ENCODE peak calls at places on chromosome 6, in eight cellular contexts. One of them, this sample, is unnamed.

GRCh38 chr6:134060491-134061106 is 8.2 kb upstream of the SLC2A12 start:
- DNase-seq in activated CD4-positive, alpha-beta T cell treated with anti-CD3 and anti-CD28 coated beads, Interleukin-2, amount 50 U/mL, for 24 hours: no peak
- DNase-seq in activated T-cell treated with anti-CD3 and anti-CD28 coated beads, Interleukin-2, amount 50 U/mL, for 72 hours: no peak
- DNase-seq in GM10248: no peak
- DNase-seq in stimulated activated CD8-positive, alpha-beta memory T cell treated with anti-CD3 and anti-CD28 coated beads, Interleukin-2, amount 100 ng/mL, for 48 hours: no peak
- DNase-seq in NCI-H1105: no peak
- DNase-seq in CD8-positive, alpha-beta memory T cell: no peak
- DNase-seq in aorta: no peak
- DNase-seq in this sample: no peak

GRCh38 chr6:84082693-84083265 is 49.2 kb downstream of the MRAP2 start:
- DNase-seq in activated T-cell treated with anti-CD3 and anti-CD28 coated beads, Interleukin-2, amount 50 U/mL, for 72 hours: no peak
- DNase-seq in GM10248: no peak
- DNase-seq in NCI-H1105: no peak
- DNase-seq in stimulated activated CD8-positive, alpha-beta memory T cell treated with anti-CD3 and anti-CD28 coated beads, Interleukin-2, amount 100 ng/mL, for 48 hours: no peak
- DNase-seq in CD8-positive, alpha-beta memory T cell: no peak
- DNase-seq in activated CD4-positive, alpha-beta T cell treated with anti-CD3 and anti-CD28 coated beads, Interleukin-2, amount 50 U/mL, for 24 hours: no peak
- DNase-seq in aorta: no peak
- DNase-seq in this sample: no peak

GRCh38 chr6:33958863-33959651 is 155.3 kb upstream of the MLN start:
- DNase-seq in aorta: no peak
- DNase-seq in stimulated activated CD8-positive, alpha-beta memory T cell treated with anti-CD3 and anti-CD28 coated beads, Interleukin-2, amount 100 ng/mL, for 48 hours: no peak
- DNase-seq in NCI-H1105: no peak
- DNase-seq in CD8-positive, alpha-beta memory T cell: no peak
- DNase-seq in activated T-cell treated with anti-CD3 and anti-CD28 coated beads, Interleukin-2, amount 50 U/mL, for 72 hours: no peak
- DNase-seq in activated CD4-positive, alpha-beta T cell treated with anti-CD3 and anti-CD28 coated beads, Interleukin-2, amount 50 U/mL, for 24 hours: no peak
- DNase-seq in GM10248: no peak
- DNase-seq in this sample: no peak

GRCh38 chr6:35691027-35691824 is 2.5 kb upstream of the FKBP5 start:
- DNase-seq in CD8-positive, alpha-beta memory T cell: no peak
- DNase-seq in activated T-cell treated with anti-CD3 and anti-CD28 coated beads, Interleukin-2, amount 50 U/mL, for 72 hours: no peak
- DNase-seq in GM10248: no peak
- DNase-seq in activated CD4-positive, alpha-beta T cell treated with anti-CD3 and anti-CD28 coated beads, Interleukin-2, amount 50 U/mL, for 24 hours: no peak
- DNase-seq in aorta: peak
- DNase-seq in stimulated activated CD8-positive, alpha-beta memory T cell treated with anti-CD3 and anti-CD28 coated beads, Interleukin-2, amount 100 ng/mL, for 48 hours: no peak
- DNase-seq in NCI-H1105: no peak
- DNase-seq in this sample: no peak

GRCh38 chr6:93040375-93040774 is 379.0 kb downstream of the EPHA7 start:
- DNase-seq in NCI-H1105: no peak
- DNase-seq in activated T-cell treated with anti-CD3 and anti-CD28 coated beads, Interleukin-2, amount 50 U/mL, for 72 hours: no peak
- DNase-seq in GM10248: no peak
- DNase-seq in stimulated activated CD8-positive, alpha-beta memory T cell treated with anti-CD3 and anti-CD28 coated beads, Interleukin-2, amount 100 ng/mL, for 48 hours: no peak
- DNase-seq in CD8-positive, alpha-beta memory T cell: no peak
- DNase-seq in activated CD4-positive, alpha-beta T cell treated with anti-CD3 and anti-CD28 coated beads, Interleukin-2, amount 50 U/mL, for 24 hours: no peak
- DNase-seq in aorta: no peak
- DNase-seq in this sample: no peak

GRCh38 chr6:170289971-170290305 is 940 bp downstream of the DLL1 start:
- DNase-seq in NCI-H1105: no peak
- DNase-seq in stimulated activated CD8-positive, alpha-beta memory T cell treated with anti-CD3 and anti-CD28 coated beads, Interleukin-2, amount 100 ng/mL, for 48 hours: no peak
- DNase-seq in activated T-cell treated with anti-CD3 and anti-CD28 coated beads, Interleukin-2, amount 50 U/mL, for 72 hours: peak
- DNase-seq in GM10248: no peak
- DNase-seq in activated CD4-positive, alpha-beta T cell treated with anti-CD3 and anti-CD28 coated beads, Interleukin-2, amount 50 U/mL, for 24 hours: no peak
- DNase-seq in CD8-positive, alpha-beta memory T cell: no peak
- DNase-seq in aorta: no peak
- DNase-seq in this sample: no peak

GRCh38 chr6:117613920-117614535 is 11.7 kb upstream of the GOPC start:
- DNase-seq in NCI-H1105: no peak
- DNase-seq in CD8-positive, alpha-beta memory T cell: peak
- DNase-seq in activated CD4-positive, alpha-beta T cell treated with anti-CD3 and anti-CD28 coated beads, Interleukin-2, amount 50 U/mL, for 24 hours: no peak
- DNase-seq in activated T-cell treated with anti-CD3 and anti-CD28 coated beads, Interleukin-2, amount 50 U/mL, for 72 hours: no peak
- DNase-seq in GM10248: no peak
- DNase-seq in stimulated activated CD8-positive, alpha-beta memory T cell treated with anti-CD3 and anti-CD28 coated beads, Interleukin-2, amount 100 ng/mL, for 48 hours: no peak
- DNase-seq in aorta: no peak
- DNase-seq in this sample: no peak

GRCh38 chr6:48777411-48777810 is 666.4 kb upstream of the PTCHD4 start:
- DNase-seq in aorta: no peak
- DNase-seq in GM10248: no peak
- DNase-seq in activated CD4-positive, alpha-beta T cell treated with anti-CD3 and anti-CD28 coated beads, Interleukin-2, amount 50 U/mL, for 24 hours: no peak
- DNase-seq in stimulated activated CD8-positive, alpha-beta memory T cell treated with anti-CD3 and anti-CD28 coated beads, Interleukin-2, amount 100 ng/mL, for 48 hours: no peak
- DNase-seq in activated T-cell treated with anti-CD3 and anti-CD28 coated beads, Interleukin-2, amount 50 U/mL, for 72 hours: no peak
- DNase-seq in NCI-H1105: no peak
- DNase-seq in CD8-positive, alpha-beta memory T cell: no peak
- DNase-seq in this sample: no peak

GRCh38 chr6:22838346-22838745 is 269.0 kb downstream of the HDGFL1 start:
- DNase-seq in stimulated activated CD8-positive, alpha-beta memory T cell treated with anti-CD3 and anti-CD28 coated beads, Interleukin-2, amount 100 ng/mL, for 48 hours: no peak
- DNase-seq in GM10248: no peak
- DNase-seq in NCI-H1105: no peak
- DNase-seq in activated CD4-positive, alpha-beta T cell treated with anti-CD3 and anti-CD28 coated beads, Interleukin-2, amount 50 U/mL, for 24 hours: no peak
- DNase-seq in aorta: no peak
- DNase-seq in activated T-cell treated with anti-CD3 and anti-CD28 coated beads, Interleukin-2, amount 50 U/mL, for 72 hours: no peak
- DNase-seq in CD8-positive, alpha-beta memory T cell: no peak
- DNase-seq in this sample: no peak

GRCh38 chr6:27867941-27868705 is 44.1 kb downstream of the OR2B2 start:
- DNase-seq in activated T-cell treated with anti-CD3 and anti-CD28 coated beads, Interleukin-2, amount 50 U/mL, for 72 hours: no peak
- DNase-seq in CD8-positive, alpha-beta memory T cell: no peak
- DNase-seq in GM10248: no peak
- DNase-seq in activated CD4-positive, alpha-beta T cell treated with anti-CD3 and anti-CD28 coated beads, Interleukin-2, amount 50 U/mL, for 24 hours: no peak
- DNase-seq in aorta: no peak
- DNase-seq in stimulated activated CD8-positive, alpha-beta memory T cell treated with anti-CD3 and anti-CD28 coated beads, Interleukin-2, amount 100 ng/mL, for 48 hours: no peak
- DNase-seq in NCI-H1105: no peak
- DNase-seq in this sample: no peak

GRCh38 chr6:131894735-131895424 is 56.3 kb downstream of the CCN2 start:
- DNase-seq in activated CD4-positive, alpha-beta T cell treated with anti-CD3 and anti-CD28 coated beads, Interleukin-2, amount 50 U/mL, for 24 hours: no peak
- DNase-seq in stimulated activated CD8-positive, alpha-beta memory T cell treated with anti-CD3 and anti-CD28 coated beads, Interleukin-2, amount 100 ng/mL, for 48 hours: no peak
- DNase-seq in GM10248: no peak
- DNase-seq in NCI-H1105: no peak
- DNase-seq in aorta: no peak
- DNase-seq in CD8-positive, alpha-beta memory T cell: no peak
- DNase-seq in activated T-cell treated with anti-CD3 and anti-CD28 coated beads, Interleukin-2, amount 50 U/mL, for 72 hours: no peak
- DNase-seq in this sample: no peak

GRCh38 chr6:89564752-89565427 is 73.7 kb downstream of the LYRM2 start:
- DNase-seq in GM10248: no peak
- DNase-seq in aorta: no peak
- DNase-seq in NCI-H1105: no peak
- DNase-seq in CD8-positive, alpha-beta memory T cell: no peak
- DNase-seq in activated T-cell treated with anti-CD3 and anti-CD28 coated beads, Interleukin-2, amount 50 U/mL, for 72 hours: no peak
- DNase-seq in stimulated activated CD8-positive, alpha-beta memory T cell treated with anti-CD3 and anti-CD28 coated beads, Interleukin-2, amount 100 ng/mL, for 48 hours: no peak
- DNase-seq in activated CD4-positive, alpha-beta T cell treated with anti-CD3 and anti-CD28 coated beads, Interleukin-2, amount 50 U/mL, for 24 hours: no peak
- DNase-seq in this sample: no peak

GRCh38 chr6:121651420-121651819 is 216.0 kb downstream of the GJA1 start:
- DNase-seq in GM10248: no peak
- DNase-seq in NCI-H1105: no peak
- DNase-seq in aorta: no peak
- DNase-seq in stimulated activated CD8-positive, alpha-beta memory T cell treated with anti-CD3 and anti-CD28 coated beads, Interleukin-2, amount 100 ng/mL, for 48 hours: no peak
- DNase-seq in activated T-cell treated with anti-CD3 and anti-CD28 coated beads, Interleukin-2, amount 50 U/mL, for 72 hours: no peak
- DNase-seq in activated CD4-positive, alpha-beta T cell treated with anti-CD3 and anti-CD28 coated beads, Interleukin-2, amount 50 U/mL, for 24 hours: no peak
- DNase-seq in CD8-positive, alpha-beta memory T cell: peak
- DNase-seq in this sample: no peak